ENCODE peak calls at places on chromosomes 12 and 14, in nine cellular contexts. L is dorsolateral prefrontal cortex, M is epithelial cell of esophagus, R is adipocyte, O is H4, B is testis, E is thyroid gland, Y is cardiac muscle cell, K is NCI-H2029 treated with DMSO at 0.1 percent for 48 hours. V is an unnamed sample.

GRCh38 chr12:50182461-50182860 is 15.3 kb upstream of the CERS5 start:
- DNase-seq in L (no peak), M (no peak), R (no peak), O (no peak), B (no peak), E (no peak), Y (no peak), K (no peak), V (no peak)

GRCh38 chr14:67999693-68000384 is 180.3 kb downstream of the RAD51B start:
- DNase-seq in L (no peak), M (peak), R (peak), O (peak), B (no peak), E (no peak), Y (no peak), K (no peak), V (no peak)

GRCh38 chr14:87995500-87996275 is 2.7 kb upstream of the GALC start:
- DNase-seq in L (no peak), M (no peak), R (no peak), O (no peak), B (peak), E (no peak), Y (peak), K (no peak), V (no peak)

GRCh38 chr14:77026166-77026929 is 2.2 kb downstream of the IRF2BPL start:
- DNase-seq in L (no peak), M (peak), R (peak), O (peak), B (no peak), E (peak), Y (peak), K (no peak), V (peak)

GRCh38 chr14:61927015-61927414 is 164.8 kb downstream of the SNAPC1 start:
- DNase-seq in L (no peak), M (peak), R (peak), O (peak), B (no peak), E (no peak), Y (no peak), K (no peak), V (no peak)

GRCh38 chr12:89704457-89704856 is 4.2 kb downstream of the ATP2B1 start:
- DNase-seq in L (no peak), M (no peak), R (no peak), O (no peak), B (no peak), E (no peak), Y (no peak), K (no peak), V (no peak)

GRCh38 chr12:51788876-51789275 is 59.6 kb downstream of the FIGNL2 start:
- DNase-seq in L (no peak), M (peak), R (peak), O (no peak), B (no peak), E (no peak), Y (no peak), K (no peak), V (no peak)

GRCh38 chr12:100388382-100388781 is 31.5 kb downstream of the SLC17A8 start:
- DNase-seq in L (no peak), M (no peak), R (no peak), O (no peak), B (no peak), E (no peak), Y (no peak), K (no peak), V (no peak)

GRCh38 chr12:108143144-108143543 is 14.1 kb downstream of the WSCD2 start:
- DNase-seq in L (no peak), M (no peak), R (no peak), O (no peak), B (no peak), E (no peak), Y (no peak), K (no peak), V (no peak)

GRCh38 chr12:6161124-6161882 is 36.8 kb upstream of the VWF start:
- DNase-seq in L (no peak), M (no peak), R (no peak), O (no peak), B (no peak), E (no peak), Y (no peak), K (no peak), V (no peak)

GRCh38 chr14:94115068-94115591 is 4.6 kb downstream of the IFI27 start:
- DNase-seq in L (peak), M (no peak), R (peak), O (no peak), B (peak), E (no peak), Y (no peak), K (no peak), V (peak)

GRCh38 chr12:89636054-89636775 is 72.4 kb downstream of the ATP2B1 start:
- DNase-seq in L (no peak), M (peak), R (peak), O (no peak), B (no peak), E (no peak), Y (no peak), K (no peak), V (no peak)

GRCh38 chr12:41345071-41345470 is 157.0 kb downstream of the PDZRN4 start:
- DNase-seq in L (no peak), M (no peak), R (no peak), O (no peak), B (no peak), E (no peak), Y (no peak), K (no peak), V (no peak)

GRCh38 chr14:20429801-20430669 is 5.9 kb downstream of the KLHL33 start:
- DNase-seq in L (peak), M (no peak), R (no peak), O (no peak), B (no peak), E (peak), Y (no peak), K (peak), V (peak)

GRCh38 chr14:91267965-91268437 is 23.5 kb upstream of the GPR68 start:
- DNase-seq in L (no peak), M (no peak), R (no peak), O (no peak), B (no peak), E (no peak), Y (no peak), K (no peak), V (no peak)

GRCh38 chr12:119397540-119397939 is 63.0 kb downstream of the CCDC60 start:
- DNase-seq in L (no peak), M (no peak), R (no peak), O (no peak), B (no peak), E (no peak), Y (no peak), K (no peak), V (no peak)

GRCh38 chr14:61308198-61308597 is 13.2 kb upstream of the PRKCH start:
- DNase-seq in L (no peak), M (no peak), R (no peak), O (no peak), B (no peak), E (no peak), Y (no peak), K (no peak), V (no peak)

GRCh38 chr12:56565510-56566101 is 44.0 kb downstream of the RBMS2 start:
- DNase-seq in L (no peak), M (peak), R (peak), O (peak), B (peak), E (peak), Y (peak), K (peak), V (peak)

GRCh38 chr12:112466011-112466422 is 47.3 kb downstream of the PTPN11 start:
- DNase-seq in L (no peak), M (no peak), R (no peak), O (no peak), B (no peak), E (no peak), Y (no peak), K (peak), V (no peak)

GRCh38 chr12:88299567-88300101 is 157.5 kb downstream of the TMTC3 start:
- DNase-seq in L (no peak), M (peak), R (peak), O (peak), B (no peak), E (no peak), Y (no peak), K (no peak), V (no peak)

GRCh38 chr14:90409209-90409730 is 12.4 kb downstream of the CALM1 start:
- DNase-seq in L (peak), M (peak), R (peak), O (peak), B (no peak), E (no peak), Y (no peak), K (no peak), V (peak)

V was measured in body of pancreas.